ENCODE peak calls at places on chromosomes 7 and 10, in five cellular contexts. T, Y, L, Z and J are unnamed samples.

GRCh38 chr10:16459428-16459939 is 22.7 kb downstream of the PTER start:
- DNase-seq in T (no peak), Y (no peak), L (no peak), Z (no peak), J (no peak)

GRCh38 chr10:35517431-35518181 is 87.5 kb upstream of the GJD4 start:
- DNase-seq in T (no peak), Y (peak), L (no peak), Z (no peak), J (no peak)

GRCh38 chr10:121485443-121486139 is 112.7 kb downstream of the FGFR2 start:
- DNase-seq in T (no peak), Y (no peak), L (no peak), Z (no peak), J (no peak)

GRCh38 chr10:49539320-49539885 is 482 bp upstream of the ERCC6 start:
- DNase-seq in T (peak), Y (peak), L (peak), Z (peak), J (peak)

GRCh38 chr10:12922117-12922900 is 79.2 kb downstream of the CCDC3 start:
- DNase-seq in T (no peak), Y (no peak), L (no peak), Z (no peak), J (no peak)

GRCh38 chr7:92255308-92255707 is 9.5 kb downstream of the ANKIB1 start:
- DNase-seq in T (no peak), Y (peak), L (no peak), Z (no peak), J (no peak)

GRCh38 chr7:6636741-6637543 is at the start of gene ZNF316:
- DNase-seq in T (no peak), Y (peak), L (no peak), Z (peak), J (no peak)

GRCh38 chr7:30618080-30618676 is 23.5 kb downstream of the GARS1 start:
- DNase-seq in T (no peak), Y (no peak), L (no peak), Z (no peak), J (no peak)

GRCh38 chr10:53458007-53458406 is 685.4 kb upstream of the MBL2 start:
- DNase-seq in T (no peak), Y (no peak), L (no peak), Z (no peak), J (peak)

GRCh38 chr7:142571581-142571980 is 177.7 kb upstream of the PRSS1 start:
- DNase-seq in T (no peak), Y (no peak), L (no peak), Z (no peak), J (no peak)

GRCh38 chr10:93844979-93845626 is 48.7 kb upstream of the SLC35G1 start:
- DNase-seq in T (no peak), Y (no peak), L (no peak), Z (no peak), J (no peak)

GRCh38 chr7:11168622-11169170 is 195.0 kb downstream of the PHF14 start:
- DNase-seq in T (no peak), Y (no peak), L (no peak), Z (no peak), J (no peak)

GRCh38 chr7:159042639-159043101 is 102.0 kb downstream of the VIPR2 start:
- DNase-seq in T (no peak), Y (no peak), L (no peak), Z (no peak), J (no peak)

GRCh38 chr7:157630301-157630853 is 293.6 kb downstream of the DNAJB6 start:
- DNase-seq in T (no peak), Y (no peak), L (no peak), Z (no peak), J (no peak)

GRCh38 chr7:24982917-24983316 is 2.9 kb upstream of the OSBPL3 start:
- DNase-seq in T (peak), Y (peak), L (no peak), Z (no peak), J (peak)

GRCh38 chr10:44309939-44310761 is 74.7 kb downstream of the CXCL12 start:
- DNase-seq in T (no peak), Y (no peak), L (no peak), Z (no peak), J (no peak)

GRCh38 chr7:1569016-1569415 is 816 bp downstream of the PSMG3 start:
- DNase-seq in T (no peak), Y (peak), L (no peak), Z (no peak), J (no peak)

GRCh38 chr10:20473361-20473760 is 423.8 kb downstream of the NEBL start:
- DNase-seq in T (no peak), Y (no peak), L (no peak), Z (no peak), J (no peak)

GRCh38 chr7:17078298-17078697 is 196.5 kb upstream of the AGR3 start:
- DNase-seq in T (no peak), Y (no peak), L (no peak), Z (no peak), J (no peak)

GRCh38 chr7:142870575-142871259 is 14.8 kb downstream of the TRPV6 start:
- DNase-seq in T (no peak), Y (no peak), L (no peak), Z (no peak), J (no peak)

GRCh38 chr7:12759112-12759511 is 71.7 kb downstream of the ARL4A start:
- DNase-seq in T (no peak), Y (no peak), L (no peak), Z (no peak), J (no peak)

GRCh38 chr10:1152386-1153252 is 96.4 kb downstream of the WDR37 start:
- DNase-seq in T (no peak), Y (no peak), L (no peak), Z (no peak), J (no peak)
- TF ChIP-seq EZH2phosphoT487 in T (no peak), Y (no peak), L (no peak), Z (no peak), J (no peak)

GRCh38 chr7:99004781-99005500 is 126.6 kb downstream of the TRRAP start:
- DNase-seq in T (no peak), Y (no peak), L (no peak), Z (no peak), J (no peak)

GRCh38 chr7:99008181-99008631 is 129.9 kb downstream of the TRRAP start:
- DNase-seq in T (no peak), Y (no peak), L (no peak), Z (no peak), J (no peak)

GRCh38 chr7:99005776-99006175 is 127.4 kb downstream of the TRRAP start:
- DNase-seq in T (no peak), Y (no peak), L (no peak), Z (no peak), J (no peak)

GRCh38 chr7:99008921-99009530 is 130.7 kb downstream of the TRRAP start:
- DNase-seq in T (no peak), Y (no peak), L (no peak), Z (no peak), J (no peak)

GRCh38 chr7:99006739-99007424 is 128.6 kb downstream of the TRRAP start:
- DNase-seq in T (no peak), Y (no peak), L (no peak), Z (no peak), J (no peak)
- TF ChIP-seq EZH2phosphoT487 in T (no peak), Y (no peak), L (no peak), Z (no peak), J (no peak)

GRCh38 chr10:91345716-91346115 is 64.4 kb upstream of the HECTD2 start:
- DNase-seq in T (no peak), Y (no peak), L (no peak), Z (no peak), J (no peak)
- TF ChIP-seq EZH2phosphoT487 in T (no peak), Y (no peak), L (no peak), Z (no peak), J (no peak)

DNA sequence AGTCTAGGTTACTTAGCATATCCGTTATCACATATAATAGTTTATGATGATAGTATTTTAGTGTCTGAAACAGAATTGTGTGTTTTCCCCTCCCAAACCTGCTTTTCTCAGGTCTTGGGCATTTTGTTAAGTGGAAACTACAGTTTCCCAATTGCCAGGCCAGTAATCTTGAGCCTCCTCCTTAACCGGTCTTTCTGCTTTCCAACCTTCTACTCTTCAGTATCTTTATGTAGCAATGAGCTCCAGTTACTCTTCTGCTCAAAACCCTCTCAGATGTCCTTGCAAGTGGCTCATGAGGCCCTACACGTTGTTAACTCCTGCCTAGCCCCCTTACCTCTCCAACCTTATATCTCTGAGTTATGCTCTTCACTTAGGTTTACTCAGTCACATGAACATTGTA is 22.0 kb downstream of the WAC start:
- DNase-seq in T (no peak), Y (no peak), L (no peak), Z (no peak), J (no peak)
- TF ChIP-seq EZH2phosphoT487 in T (no peak), Y (no peak), L (no peak), Z (no peak), J (no peak)

DNA sequence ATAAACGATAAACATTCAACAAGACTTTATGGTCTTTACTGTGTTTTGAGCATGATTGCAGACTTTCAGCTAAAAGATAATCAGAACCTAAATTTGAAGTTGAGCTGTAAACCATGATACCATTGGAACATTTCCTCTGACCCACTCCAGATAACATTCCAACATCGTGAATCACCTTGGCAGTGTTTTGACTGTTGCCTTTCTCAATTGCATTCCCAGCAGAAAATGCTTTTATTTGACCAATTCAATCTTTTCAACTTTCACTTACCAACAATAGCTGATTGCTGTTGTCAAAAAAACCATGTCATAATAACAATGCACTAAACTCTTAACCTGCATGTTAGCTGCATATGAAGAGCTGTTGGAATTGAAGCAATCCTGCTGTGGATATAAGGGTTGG is 165.5 kb downstream of the MDFIC start:
- DNase-seq in T (no peak), Y (peak), L (peak), Z (peak), J (peak)
- TF ChIP-seq EZH2phosphoT487 in T (no peak), Y (no peak), L (no peak), Z (no peak), J (no peak)